ENCODE peak calls at places on chromosomes 6 and 20, in seven cellular contexts. S is A549, R is kidney epithelial cell, A is HCT116, V is neural progenitor cell, P is HL-60, Z is RWPE2. C is an unnamed sample.

GRCh38 chr6:593907-594212 is 63.0 kb downstream of the HUS1B start:
- DNase-seq in Z (no peak), V (peak; percentile 38), S (no peak), P (no peak), A (no peak), R (no peak), C (no peak)

GRCh38 chr6:82178084-82178758 is 69.3 kb downstream of the IBTK start:
- DNase-seq in A (no peak), R (no peak), V (no peak), Z (no peak), S (peak; percentile 13), P (no peak), C (peak; percentile 12)

GRCh38 chr6:2542101-2542857 is 208.4 kb downstream of the MYLK4 start:
- DNase-seq in P (no peak), V (no peak), R (no peak), Z (no peak), A (no peak), S (no peak), C (no peak)

GRCh38 chr6:109024784-109025183 is 69.9 kb downstream of the SESN1 start:
- DNase-seq in P (no peak), S (no peak), R (no peak), A (no peak), Z (no peak), V (peak; percentile 42), C (no peak)

GRCh38 chr6:29968130-29968529 is 25.8 kb downstream of the HLA-A start:
- DNase-seq in P (no peak), A (peak; percentile 40), V (no peak), S (peak; percentile 13), R (peak; percentile 77), Z (no peak), C (peak; percentile 66)

GRCh38 chr6:151436814-151437213 is 15.1 kb downstream of the RMND1 start:
- DNase-seq in A (no peak), S (peak; percentile 20), P (no peak), R (peak; percentile 89), V (no peak), Z (no peak), C (no peak)

GRCh38 chr20:60784321-60784720 is 467.7 kb upstream of the CDH4 start:
- DNase-seq in A (no peak), V (no peak), R (no peak), P (no peak), Z (no peak), S (no peak), C (no peak)

GRCh38 chr20:26208296-26209091 is 511.8 kb upstream of the ZNF337 start:
- DNase-seq in A (no peak), R (no peak), V (peak; percentile 81), P (no peak), Z (peak; percentile 38), S (no peak), C (no peak)

GRCh38 chr6:116287668-116288282 is 8.0 kb upstream of the TSPYL1 start:
- DNase-seq in V (peak; percentile 56), Z (no peak), S (peak; percentile 61), P (no peak), R (no peak), A (peak; percentile 51), C (no peak)

GRCh38 chr6:57048577-57048976 is 2.1 kb downstream of the KIAA1586 start:
- DNase-seq in S (no peak), V (no peak), P (no peak), R (no peak), Z (no peak), A (no peak), C (no peak)

GRCh38 chr20:57061058-57061900 is 205.2 kb downstream of the BMP7 start:
- DNase-seq in P (no peak), A (no peak), R (no peak), S (peak; percentile 47), V (peak; percentile 81), Z (peak; percentile 80), C (no peak)

GRCh38 chr6:111263837-111264236 is 176.5 kb downstream of the SLC16A10 start:
- DNase-seq in A (peak; percentile 37), S (no peak), V (no peak), P (no peak), Z (no peak), R (peak; percentile 45), C (no peak)

GRCh38 chr6:46392294-46392693 is 99.0 kb downstream of the RCAN2 start:
- DNase-seq in A (no peak), S (no peak), Z (no peak), V (no peak), R (no peak), P (no peak), C (no peak)

GRCh38 chr20:57814529-57814928 is 104.7 kb upstream of the PMEPA1 start:
- DNase-seq in Z (no peak), V (no peak), S (no peak), R (no peak), A (no peak), P (no peak), C (no peak)

GRCh38 chr6:67300430-67301040 is 1334.5 kb upstream of the ADGRB3 start:
- DNase-seq in V (no peak), R (no peak), Z (no peak), S (no peak), A (no peak), P (no peak), C (no peak)

GRCh38 chr20:5696011-5696559 is 54.1 kb upstream of the SHLD1 start:
- DNase-seq in A (no peak), R (no peak), S (peak; percentile 95), V (no peak), Z (peak; percentile 83), P (no peak), C (peak; percentile 54)

GRCh38 chr6:110448846-110449544 is 27.4 kb downstream of the SLC22A16 start:
- DNase-seq in Z (no peak), A (no peak), P (peak; percentile 60), R (no peak), S (no peak), V (no peak), C (no peak)

GRCh38 chr20:36575066-36575743 is 1.8 kb downstream of the TGIF2 start:
- DNase-seq in S (peak; percentile 35), R (no peak), P (peak; percentile 21), Z (peak; percentile 89), V (peak; percentile 36), A (no peak), C (no peak)

GRCh38 chr6:127590344-127590743 is 13.4 kb downstream of the C6orf58 start:
- DNase-seq in V (no peak), S (no peak), Z (no peak), P (no peak), R (no peak), A (no peak), C (no peak)

GRCh38 chr6:159169193-159169555 is at the start of gene FNDC1:
- DNase-seq in P (no peak), V (peak; percentile 84), S (peak; percentile 2), A (no peak), R (no peak), Z (no peak), C (no peak)

GRCh38 chr6:37056439-37057127 is 51.1 kb downstream of the FGD2 start:
- DNase-seq in Z (peak; percentile 98), R (no peak), S (peak; percentile 81), A (peak; percentile 31), P (no peak), V (no peak), C (no peak)

GRCh38 chr6:42250509-42250908 is 32.8 kb upstream of the MRPS10 start:
- DNase-seq in P (no peak), S (no peak), V (peak; percentile 79), R (no peak), Z (no peak), A (no peak), C (no peak)

GRCh38 chr20:19022118-19022575 is 190.3 kb upstream of the SLC24A3 start:
- DNase-seq in V (no peak), Z (no peak), R (no peak), S (no peak), A (no peak), P (no peak), C (no peak)

GRCh38 chr20:24699321-24700165 is 230.1 kb downstream of the SYNDIG1 start:
- DNase-seq in P (no peak), Z (no peak), R (no peak), V (no peak), A (no peak), S (no peak), C (no peak)

GRCh38 chr20:64242003-64242796 is 13.3 kb upstream of the PCMTD2 start:
- DNase-seq in A (no peak), S (no peak), R (no peak), P (no peak), V (no peak), Z (peak; percentile 64), C (no peak)

GRCh38 chr20:10551732-10552724 is 116.9 kb downstream of the SLX4IP start:
- DNase-seq in Z (no peak), V (peak; percentile 65), A (no peak), S (no peak), R (no peak), P (peak; percentile 38), C (no peak)

GRCh38 chr6:163627274-163628062 is 212.9 kb downstream of the QKI start:
- DNase-seq in P (no peak), Z (no peak), R (no peak), A (no peak), S (no peak), V (no peak), C (no peak)

GRCh38 chr20:49786671-49787370 is 25.8 kb upstream of the SLC9A8 start:
- DNase-seq in V (no peak), R (no peak), A (no peak), Z (no peak), P (no peak), S (peak; percentile 44), C (no peak)
- TF ChIP-seq CTCF in V (peak; percentile 11), R (peak; percentile 27), A (peak; percentile 39), Z (peak; percentile 86), P (no peak), S (peak; percentile 30), C (no peak)

DNA sequence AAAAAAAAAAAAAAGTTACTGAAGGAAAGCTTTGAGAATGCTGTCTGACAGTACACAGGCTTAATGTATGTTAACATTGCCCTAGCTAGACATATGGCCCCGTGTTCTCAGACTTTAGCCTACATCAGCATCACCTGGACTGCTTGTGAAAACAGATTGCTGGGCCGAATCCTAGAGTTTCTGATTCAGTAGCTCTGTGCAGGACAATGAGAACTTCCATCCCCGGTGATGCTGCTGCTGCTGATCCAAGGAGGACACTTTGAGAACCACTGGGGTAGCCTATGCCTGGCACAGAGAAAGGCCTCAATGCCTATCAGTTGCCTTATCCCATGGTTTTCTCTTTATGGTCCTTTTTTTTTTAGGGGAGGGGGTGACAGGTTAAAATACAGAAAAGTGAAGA is 1.6 kb downstream of the HCK start:
- DNase-seq in S (no peak), R (no peak), A (no peak), P (no peak), V (no peak), Z (no peak), C (no peak)
- H3K4me3 ChIP-seq in S (no peak overlapping the region), R (no peak overlapping the region), A (no peak overlapping the region), P (no peak overlapping the region), V (no peak overlapping the region), Z (no peak overlapping the region), C (no peak overlapping the region)

DNA sequence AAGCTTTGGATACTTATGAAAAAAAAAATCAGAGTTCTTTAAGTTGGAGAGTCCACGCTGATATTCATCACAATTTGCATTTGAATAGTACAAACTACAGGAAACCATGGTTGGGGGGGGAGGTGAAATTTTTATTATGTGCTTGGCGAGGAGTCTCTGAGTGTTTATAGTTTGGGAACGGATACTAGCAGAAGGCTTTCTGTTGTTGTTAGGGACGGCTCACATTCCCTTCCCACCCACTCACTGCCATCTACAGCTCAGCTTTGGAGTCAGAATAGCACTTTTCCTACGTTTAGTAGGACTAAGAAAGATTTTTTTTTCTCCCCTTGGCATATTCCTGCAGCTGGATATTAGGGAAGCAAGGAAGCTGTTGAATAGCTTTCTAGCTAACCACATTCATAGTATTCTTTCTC is 235.0 kb upstream of the ZNF217 start:
- DNase-seq in V (peak; percentile 26), P (no peak), Z (no peak), R (peak; percentile 57), S (peak; percentile 84), A (peak; percentile 29), C (peak; percentile 94)
- TF ChIP-seq CTCF in V (no peak), P (no peak), Z (peak; percentile 63), R (peak; percentile 3), S (peak; percentile 35), A (no peak), C (no peak)

GRCh38 chr6:160931378-160932343 is 59.9 kb upstream of the MAP3K4 start:
- DNase-seq in Z (no peak), P (no peak), V (peak; percentile 14), R (no peak), S (no peak), A (no peak), C (no peak)
- H3K4me3 ChIP-seq in Z (peak overlapping the region; percentile 34), P (no peak overlapping the region), V (peak overlapping the region; percentile 65), R (peak overlapping the region; percentile 50), S (peak overlapping the region; percentile 41), A (no peak overlapping the region), C (peak overlapping the region; percentile 41)

C was measured in HFF-Myc.